ENCODE peak calls at places on chromosomes 6 and 20, in eight cellular contexts. A is left lung, I is IMR-90, G is esophagus squamous epithelium, F is uterus, P is tibial nerve, N is epithelial cell of esophagus, M is astrocyte. B is an unnamed sample.

GRCh38 chr6:115643762-115644161 is 416.9 kb downstream of the FRK start:
- DNase-seq in A (no peak), I (peak; percentile 50), G (no peak), F (no peak), P (no peak), N (peak; percentile 11), M (peak; percentile 44), B (no peak)

GRCh38 chr6:87407531-87407895 is 259 bp upstream of the CFAP206 start:
- DNase-seq in A (no peak), I (peak; percentile 41), G (no peak), F (peak; percentile 38), P (no peak), N (peak; percentile 42), M (peak; percentile 18), B (no peak)

GRCh38 chr6:111782887-111783286 is 90.4 kb downstream of the FYN start:
- DNase-seq in A (no peak), I (no peak), G (no peak), F (no peak), P (no peak), N (no peak), M (no peak), B (no peak)

GRCh38 chr6:137451926-137452325 is 42.3 kb downstream of the OLIG3 start:
- DNase-seq in A (no peak), I (peak; percentile 87), G (no peak), F (no peak), P (no peak), N (no peak), M (peak; percentile 56), B (no peak)

GRCh38 chr6:95431637-95432228 is 145.6 kb upstream of the MANEA start:
- DNase-seq in A (no peak), I (peak; percentile 40), G (no peak), F (no peak), P (peak; percentile 69), N (peak; percentile 63), M (peak; percentile 6), B (peak; percentile 52)

GRCh38 chr20:33551778-33552177 is 61.9 kb downstream of the CBFA2T2 start:
- DNase-seq in A (no peak), I (peak; percentile 73), G (no peak), F (no peak), P (no peak), N (no peak), M (peak; percentile 66), B (no peak)

GRCh38 chr20:39045676-39046075 is 83.5 kb downstream of the DHX35 start:
- DNase-seq in A (no peak), I (no peak), G (no peak), F (no peak), P (no peak), N (no peak), M (no peak), B (no peak)

GRCh38 chr6:36753671-36754485 is 56.3 kb downstream of the RAB44 start:
- DNase-seq in A (no peak), I (no peak), G (no peak), F (no peak), P (no peak), N (peak; percentile 47), M (no peak), B (peak; percentile 35)

GRCh38 chr6:170423814-170424633 is 117.5 kb downstream of the FAM120B start:
- DNase-seq in A (peak; percentile 51), I (no peak), G (no peak), F (no peak), P (no peak), N (no peak), M (no peak), B (no peak)

GRCh38 chr6:158557927-158558326 is 2.0 kb upstream of the TMEM181 start:
- DNase-seq in A (peak; percentile 28), I (no peak), G (no peak), F (no peak), P (no peak), N (no peak), M (no peak), B (no peak)

GRCh38 chr6:72946766-72947165 is 278.5 kb downstream of the KHDC1L start:
- DNase-seq in A (no peak), I (peak; percentile 83), G (no peak), F (no peak), P (no peak), N (peak; percentile 40), M (peak; percentile 27), B (no peak)

DNA sequence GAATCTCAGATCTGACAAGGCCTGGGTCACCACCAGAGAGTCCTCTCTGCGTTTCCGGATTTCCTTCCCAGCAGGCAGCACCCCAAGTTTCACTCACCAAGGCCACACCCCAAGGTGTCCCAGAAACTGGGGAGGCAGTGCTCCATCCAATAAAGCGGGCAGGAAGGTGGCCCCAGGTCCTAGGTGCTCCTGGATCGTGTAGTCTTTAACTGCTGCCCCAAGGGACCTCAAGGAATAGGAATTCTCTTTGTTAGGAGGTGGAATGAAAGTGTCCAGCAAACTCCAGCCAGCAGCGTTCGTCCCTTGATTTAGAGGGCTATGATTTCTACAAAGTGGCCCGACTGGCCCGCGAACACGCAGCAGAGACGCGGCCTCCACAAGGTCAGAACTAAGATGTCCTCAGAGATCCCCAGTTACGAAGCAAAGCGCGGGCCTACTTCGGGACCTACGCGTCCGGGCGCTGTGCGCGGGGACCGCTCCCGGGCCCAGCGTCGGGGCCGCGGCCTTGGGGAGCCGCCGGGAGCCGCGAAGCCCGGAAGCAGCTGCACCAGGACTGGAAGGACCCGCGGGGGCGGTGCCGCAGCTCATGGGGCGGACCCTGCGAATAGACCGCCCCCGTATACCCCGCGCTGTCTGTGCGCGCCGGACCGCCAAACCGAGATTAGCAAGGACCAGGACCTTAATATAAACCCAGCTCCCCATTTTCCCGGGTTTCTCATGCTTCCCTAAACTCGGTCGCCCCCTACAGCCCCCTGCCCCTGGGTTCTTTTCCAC is at the start of gene C6orf47:
- DNase-seq in A (peak; percentile 97), I (peak; percentile 75), G (no peak), F (peak; percentile 85), P (peak; percentile 75), N (peak; percentile 79), M (peak; percentile 59), B (peak; percentile 90)
- TF ChIP-seq CTCF in A (no peak), I (no peak), G (no peak), F (no peak), P (no peak), N (no peak), M (no peak), B (no peak)

GRCh38 chr6:15436451-15436850 is 190.6 kb downstream of the JARID2 start:
- DNase-seq in A (no peak), I (no peak), G (no peak), F (no peak), P (no peak), N (no peak), M (no peak), B (no peak)
- H3K4me3 ChIP-seq in A (no peak overlapping the region), I (no peak overlapping the region), G (no peak overlapping the region), F (no peak overlapping the region), P (no peak overlapping the region), N (no peak overlapping the region), M (no peak overlapping the region), B (no peak overlapping the region)

DNA sequence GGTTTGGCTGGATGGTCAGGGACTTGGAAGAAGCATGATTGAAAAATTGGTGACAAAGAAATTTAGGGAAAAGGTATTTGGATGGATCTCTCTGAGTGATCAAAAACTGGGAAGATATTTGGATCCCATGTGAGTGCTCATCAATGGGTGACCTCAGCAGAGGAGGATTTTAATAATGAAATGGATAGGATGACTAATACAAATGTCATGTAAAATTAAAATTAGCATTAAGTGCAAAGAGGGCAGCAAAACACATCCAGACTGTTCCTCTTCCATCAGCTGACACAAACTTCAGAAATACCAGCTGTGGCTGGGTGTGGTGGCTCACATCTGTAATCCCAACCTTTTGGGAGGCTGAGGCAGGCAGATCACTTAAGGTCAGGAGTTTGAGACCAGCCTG is 151.7 kb downstream of the THBS2 start:
- DNase-seq in A (no peak), I (peak; percentile 37), G (no peak), F (no peak), P (no peak), N (no peak), M (peak; percentile 44), B (no peak)
- TF ChIP-seq CTCF in A (no peak), I (no peak), G (no peak), F (no peak), P (no peak), N (no peak), M (no peak), B (no peak)

DNA sequence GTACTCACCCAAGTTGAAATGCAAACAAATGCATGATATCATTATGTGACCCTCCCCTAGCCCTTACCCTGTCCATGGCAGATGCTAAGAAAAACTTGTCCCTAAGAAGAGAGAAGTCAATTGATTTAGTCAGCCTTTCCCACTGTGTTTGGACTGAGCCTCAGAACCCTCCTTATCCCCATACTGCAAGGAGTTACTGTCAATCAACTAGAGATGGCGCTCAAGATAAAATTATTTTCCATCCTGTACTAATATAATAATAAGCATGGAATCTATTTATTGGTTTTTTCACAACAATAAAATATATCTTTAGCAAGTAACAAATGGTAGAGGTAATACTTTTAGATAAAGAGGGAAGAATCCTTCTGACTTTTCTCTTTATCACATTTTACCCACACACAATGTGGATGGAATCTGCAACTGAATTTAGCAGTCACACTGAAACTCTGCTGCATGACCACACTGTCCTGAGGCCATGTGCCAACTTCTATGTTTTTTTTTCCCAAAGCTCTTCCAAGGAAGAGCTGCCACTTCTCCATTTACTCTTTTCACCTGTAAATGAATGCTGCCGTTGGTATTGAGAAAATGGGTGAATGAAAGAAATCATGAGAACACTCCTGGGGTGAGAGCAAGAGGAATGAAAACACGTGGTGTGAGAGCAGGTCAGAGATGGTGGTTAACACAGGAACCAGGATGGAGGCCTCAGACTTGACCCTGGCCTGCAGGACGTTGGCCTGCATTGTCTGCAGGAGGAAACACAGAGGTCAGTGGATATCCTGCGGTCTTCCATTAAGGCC is 10.5 kb downstream of the NT5E start:
- DNase-seq in A (no peak), I (no peak), G (no peak), F (no peak), P (no peak), N (no peak), M (no peak), B (peak; percentile 46)
- H3K4me3 ChIP-seq in A (no peak overlapping the region), I (no peak overlapping the region), G (no peak overlapping the region), F (no peak overlapping the region), P (no peak overlapping the region), N (no peak overlapping the region), M (no peak overlapping the region), B (no peak overlapping the region)